ENCODE peak calls at places on chromosomes 16 and 17, in five cellular contexts. Y is HEK293T; M is adipocyte; W is colonic mucosa; S is stimulated activated CD4-positive, alpha-beta T cell treated with anti-CD3 and anti-CD28 coated beads, Interleukin-15, amount 100 ng/mL, for 1 hour. R is an unnamed sample.

GRCh38 chr17:73142763-73143395 is 21.9 kb upstream of the SSTR2 start:
- DNase-seq in W (no peak), Y (no peak), S (no peak), M (no peak), R (peak; percentile 29)

GRCh38 chr16:31243734-31244670 is 15.8 kb upstream of the ITGAM start:
- DNase-seq in M (no peak), W (no peak), S (no peak), Y (no peak), R (no peak)

GRCh38 chr17:9991351-9991750 is 86.3 kb upstream of the RCVRN start:
- DNase-seq in W (no peak), Y (no peak), M (no peak), S (no peak), R (no peak)

GRCh38 chr17:77494664-77495435 is 354.1 kb downstream of the SEC14L1 start:
- DNase-seq in S (peak; percentile 58), W (peak; percentile 80), Y (peak; percentile 89), M (peak; percentile 88), R (peak; percentile 92)

GRCh38 chr17:784143-784542 is 2.0 kb downstream of the MRM3 start:
- DNase-seq in S (no peak), M (no peak), W (no peak), Y (no peak), R (no peak)

GRCh38 chr17:82787081-82787848 is 35.4 kb downstream of the TBCD start:
- DNase-seq in Y (no peak), M (peak; percentile 85), W (no peak), S (no peak), R (peak; percentile 95)

GRCh38 chr17:54945246-54945645 is 23.2 kb downstream of the COX11 start:
- DNase-seq in M (no peak), S (no peak), W (no peak), Y (no peak), R (no peak)

GRCh38 chr16:15777533-15778203 is 79.2 kb downstream of the MYH11 start:
- DNase-seq in S (no peak), M (peak; percentile 34), W (no peak), Y (peak; percentile 62), R (peak; percentile 39)

GRCh38 chr17:14409292-14409691 is 108.4 kb downstream of the HS3ST3B1 start:
- DNase-seq in M (no peak), W (no peak), Y (no peak), S (no peak), R (no peak)

GRCh38 chr17:82330322-82331239 is 3.0 kb downstream of the SECTM1 start:
- DNase-seq in Y (no peak), W (no peak), M (peak; percentile 68), S (no peak), R (peak; percentile 72)

GRCh38 chr17:77286641-77287431 is 146.1 kb downstream of the SEC14L1 start:
- DNase-seq in Y (no peak), W (peak; percentile 90), M (peak; percentile 31), S (no peak), R (peak; percentile 29)

R was measured in AG20443.